ENCODE peak calls at places on chromosomes 7 and 10, in seven cellular contexts. X, T, U, N, W, Z and G are unnamed samples.

GRCh38 chr7:26101471-26102151 is 50.4 kb upstream of the NFE2L3 start:
- DNase-seq in X (peak), T (no peak), U (no peak), N (no peak), W (no peak), Z (no peak), G (peak)

GRCh38 chr7:116967983-116968382 is 14.7 kb downstream of the ST7 start:
- DNase-seq in X (no peak), T (no peak), U (no peak), N (no peak), W (no peak), Z (no peak), G (no peak)

GRCh38 chr7:101795461-101795860 is 22.0 kb upstream of the CUX1 start:
- DNase-seq in X (no peak), T (no peak), U (no peak), N (no peak), W (no peak), Z (no peak), G (no peak)

GRCh38 chr10:17851611-17852010 is 42.5 kb downstream of the MRC1 start:
- DNase-seq in X (no peak), T (no peak), U (no peak), N (no peak), W (no peak), Z (no peak), G (no peak)

GRCh38 chr7:143416565-143417149 is 8.0 kb upstream of the EPHA1 start:
- DNase-seq in X (peak), T (peak), U (peak), N (peak), W (peak), Z (no peak), G (no peak)

GRCh38 chr7:80063855-80064254 is 70.8 kb upstream of the GNAI1 start:
- DNase-seq in X (no peak), T (no peak), U (no peak), N (no peak), W (no peak), Z (no peak), G (no peak)

GRCh38 chr7:142451817-142452216 is 194.0 kb upstream of the PRSS58 start:
- DNase-seq in X (no peak), T (no peak), U (no peak), N (no peak), W (no peak), Z (no peak), G (no peak)

GRCh38 chr10:46077141-46077554 is 31.1 kb upstream of the MSMB start:
- DNase-seq in X (no peak), T (no peak), U (peak), N (no peak), W (no peak), Z (no peak), G (no peak)

GRCh38 chr7:1431644-1432380 is 27.5 kb downstream of the MICALL2 start:
- DNase-seq in X (no peak), T (no peak), U (no peak), N (no peak), W (no peak), Z (no peak), G (no peak)

GRCh38 chr7:19262794-19263193 is 117.6 kb upstream of the FERD3L start:
- DNase-seq in X (no peak), T (no peak), U (no peak), N (no peak), W (no peak), Z (no peak), G (no peak)

GRCh38 chr10:97974108-97974507 is 56.3 kb downstream of the CRTAC1 start:
- DNase-seq in X (no peak), T (no peak), U (no peak), N (no peak), W (no peak), Z (no peak), G (peak)

GRCh38 chr7:96663871-96664445 is 45.7 kb downstream of the SEM1 start:
- DNase-seq in X (no peak), T (no peak), U (no peak), N (no peak), W (no peak), Z (no peak), G (no peak)

GRCh38 chr7:139043823-139044812 is 8.3 kb upstream of the ZC3HAV1L start:
- DNase-seq in X (peak), T (no peak), U (peak), N (no peak), W (peak), Z (no peak), G (no peak)

GRCh38 chr7:76089865-76090495 is 42.1 kb downstream of the MDH2 start:
- DNase-seq in X (no peak), T (no peak), U (no peak), N (no peak), W (no peak), Z (peak), G (no peak)

GRCh38 chr10:97075961-97076525 is 109.7 kb downstream of the SLIT1 start:
- DNase-seq in X (no peak), T (no peak), U (no peak), N (peak), W (no peak), Z (no peak), G (no peak)

GRCh38 chr7:158355456-158356065 is 232.1 kb downstream of the PTPRN2 start:
- DNase-seq in X (peak), T (no peak), U (no peak), N (no peak), W (no peak), Z (no peak), G (peak)

GRCh38 chr10:117132751-117133231 is 5.3 kb downstream of the VAX1 start:
- DNase-seq in X (no peak), T (no peak), U (no peak), N (peak), W (no peak), Z (no peak), G (peak)

GRCh38 chr7:101243786-101244384 is 996 bp downstream of the FIS1 start:
- DNase-seq in X (no peak), T (peak), U (no peak), N (peak), W (peak), Z (no peak), G (peak)

GRCh38 chr7:69412331-69413146 is 185.7 kb upstream of the AUTS2 start:
- DNase-seq in X (peak), T (peak), U (no peak), N (peak), W (no peak), Z (no peak), G (no peak)

GRCh38 chr10:129658673-129659072 is 191.6 kb downstream of the MGMT start:
- DNase-seq in X (peak), T (no peak), U (no peak), N (no peak), W (peak), Z (no peak), G (no peak)

GRCh38 chr7:8215648-8216047 is 46.3 kb downstream of the ICA1 start:
- DNase-seq in X (no peak), T (no peak), U (no peak), N (no peak), W (no peak), Z (no peak), G (no peak)

DNA sequence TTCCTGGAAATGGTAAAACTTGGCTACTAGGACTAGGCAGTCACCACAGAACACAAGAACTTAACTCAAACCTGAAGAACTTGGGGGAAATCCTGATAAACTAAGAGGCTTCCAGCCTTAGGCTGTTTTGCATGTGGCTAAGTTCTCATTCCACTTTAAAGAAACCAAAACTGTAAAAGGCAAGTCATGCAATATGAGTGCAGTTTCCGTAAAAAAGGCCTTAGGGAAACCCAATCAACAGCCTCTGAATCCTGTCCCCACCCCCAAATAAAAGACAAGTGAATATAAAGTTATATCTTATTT is 95.1 kb downstream of the USP6NL start:
- DNase-seq in X (no peak), T (no peak), U (no peak), N (no peak), W (no peak), Z (peak), G (no peak)
- TF ChIP-seq RFX5 in X (no peak), T (no peak), U (no peak), N (no peak), W (no peak), Z (no peak), G (no peak)

GRCh38 chr10:79555354-79555753 is 4.9 kb downstream of the SFTPA2 start:
- DNase-seq in X (no peak), T (no peak), U (no peak), N (no peak), W (no peak), Z (no peak), G (no peak)
- TF ChIP-seq RFX5 in X (no peak), T (no peak), U (no peak), N (no peak), W (no peak), Z (no peak), G (no peak)

DNA sequence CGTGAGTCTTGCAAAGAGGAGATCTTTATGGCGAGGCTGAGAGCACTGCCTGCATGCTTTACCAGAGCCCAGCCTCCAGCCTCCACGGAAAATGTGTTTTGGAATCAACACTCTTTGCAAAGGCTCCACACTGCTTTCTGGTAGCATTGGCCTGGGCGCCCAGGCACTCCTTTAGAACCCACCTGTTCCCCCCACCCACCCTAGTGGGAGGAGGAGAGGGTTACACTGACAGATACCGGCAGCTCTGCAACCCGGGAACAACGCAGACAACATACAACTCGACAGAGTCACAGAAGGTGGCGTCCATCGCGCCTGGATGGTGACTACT is 5.5 kb upstream of the MNX1 start:
- DNase-seq in X (no peak), T (no peak), U (no peak), N (peak), W (no peak), Z (no peak), G (no peak)
- TF ChIP-seq RFX5 in X (no peak), T (no peak), U (no peak), N (no peak), W (no peak), Z (no peak), G (no peak)

GRCh38 chr10:22764639-22765038 is 50.3 kb upstream of the PIP4K2A start:
- DNase-seq in X (no peak), T (no peak), U (no peak), N (no peak), W (no peak), Z (no peak), G (no peak)
- TF ChIP-seq RFX5 in X (no peak), T (no peak), U (no peak), N (no peak), W (no peak), Z (no peak), G (no peak)

GRCh38 chr10:56874950-56875349 is 513.9 kb upstream of the ZWINT start:
- DNase-seq in X (no peak), T (no peak), U (no peak), N (no peak), W (no peak), Z (no peak), G (no peak)
- TF ChIP-seq RFX5 in X (no peak), T (no peak), U (no peak), N (no peak), W (no peak), Z (no peak), G (no peak)

GRCh38 chr10:32963102-32963501 is 5.1 kb upstream of the ITGB1 start:
- DNase-seq in X (no peak), T (no peak), U (peak), N (no peak), W (no peak), Z (no peak), G (no peak)
- TF ChIP-seq RFX5 in X (no peak), T (no peak), U (no peak), N (no peak), W (no peak), Z (no peak), G (no peak)

DNA sequence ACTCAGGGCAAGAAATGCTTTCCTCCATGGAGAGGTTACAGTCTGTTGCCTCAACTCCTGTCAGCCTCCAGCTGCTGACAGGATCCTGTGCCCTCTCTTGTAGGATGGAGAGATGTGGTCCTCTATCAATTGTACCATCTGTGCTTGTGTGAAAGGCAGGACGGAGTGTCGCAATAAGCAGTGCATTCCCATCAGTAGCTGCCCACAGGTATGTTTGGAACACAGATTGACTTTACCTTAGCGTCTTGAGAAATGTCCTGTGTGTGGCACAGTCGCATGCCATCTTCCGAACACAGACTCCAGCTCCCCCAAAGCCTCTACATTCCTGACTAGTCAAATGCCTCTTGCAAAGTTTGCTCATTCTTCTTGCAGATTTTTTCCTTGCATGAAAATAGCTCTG is 152.6 kb downstream of the BMPER start:
- DNase-seq in X (no peak), T (no peak), U (no peak), N (no peak), W (no peak), Z (no peak), G (no peak)
- TF ChIP-seq RFX5 in X (no peak), T (no peak), U (no peak), N (no peak), W (no peak), Z (no peak), G (no peak)

GRCh38 chr10:13347235-13348156 is 597 bp downstream of the SEPHS1 start:
- DNase-seq in X (peak), T (peak), U (peak), N (peak), W (peak), Z (no peak), G (peak)
- TF ChIP-seq RFX5 in X (no peak), T (no peak), U (no peak), N (no peak), W (no peak), Z (no peak), G (no peak)

GRCh38 chr7:47574473-47575328 is 7.2 kb downstream of the TNS3 start:
- DNase-seq in X (peak), T (no peak), U (peak), N (no peak), W (no peak), Z (peak), G (no peak)
- TF ChIP-seq RFX5 in X (no peak), T (no peak), U (no peak), N (no peak), W (no peak), Z (no peak), G (no peak)

DNA sequence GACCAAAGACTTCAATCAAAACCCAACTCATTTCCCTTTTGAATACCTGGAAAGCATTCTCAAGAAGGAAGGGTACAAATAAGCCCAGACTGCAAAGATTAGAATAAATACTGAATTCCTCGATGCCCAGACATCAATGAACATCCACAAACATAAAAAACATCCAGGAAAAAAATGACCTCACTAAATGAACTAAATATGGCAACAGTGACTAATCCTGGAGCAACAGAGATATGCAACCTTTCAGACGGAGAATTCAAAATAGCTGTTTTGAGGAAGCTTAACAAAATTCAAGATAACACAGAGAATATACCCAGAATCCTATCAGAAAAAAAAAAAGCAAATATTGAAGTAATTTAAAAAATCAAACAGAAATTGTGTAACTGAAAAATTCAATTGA is 43.2 kb downstream of the PCLO start:
- DNase-seq in X (no peak), T (no peak), U (no peak), N (no peak), W (no peak), Z (no peak), G (no peak)
- TF ChIP-seq RFX5 in X (no peak), T (no peak), U (no peak), N (no peak), W (no peak), Z (no peak), G (no peak)